ENCODE peak calls at places on chromosome 6, in five cellular contexts. One of them, this sample, is unnamed.

GRCh38 chr6:144834426-144835038 is 549.4 kb downstream of the UTRN start:
- DNase-seq in upper lobe of left lung: no peak
- DNase-seq in tibial nerve: no peak
- DNase-seq in ovary: no peak
- DNase-seq in heart left ventricle: no peak
- DNase-seq in this sample: no peak

GRCh38 chr6:109332748-109333147 is 49.5 kb downstream of the CD164 start:
- DNase-seq in heart left ventricle: no peak
- DNase-seq in ovary: no peak
- DNase-seq in tibial nerve: no peak
- DNase-seq in upper lobe of left lung: no peak
- DNase-seq in this sample: no peak

GRCh38 chr6:38802497-38802896 is 87.4 kb downstream of the DNAH8 start:
- DNase-seq in upper lobe of left lung: no peak
- DNase-seq in heart left ventricle: no peak
- DNase-seq in tibial nerve: no peak
- DNase-seq in ovary: no peak
- DNase-seq in this sample: no peak

GRCh38 chr6:167697316-167697715 is 129.4 kb upstream of the AFDN start:
- DNase-seq in heart left ventricle: no peak
- DNase-seq in upper lobe of left lung: no peak
- DNase-seq in tibial nerve: no peak
- DNase-seq in ovary: no peak
- DNase-seq in this sample: no peak

GRCh38 chr6:167824591-167825041 is 2.1 kb upstream of the AFDN start:
- DNase-seq in tibial nerve: no peak
- DNase-seq in heart left ventricle: no peak
- DNase-seq in ovary: no peak
- DNase-seq in upper lobe of left lung: no peak
- DNase-seq in this sample: no peak

GRCh38 chr6:33490198-33490597 is 35.8 kb downstream of the ZBTB9 start:
- DNase-seq in tibial nerve: no peak
- DNase-seq in heart left ventricle: no peak
- DNase-seq in ovary: no peak
- DNase-seq in upper lobe of left lung: no peak
- DNase-seq in this sample: no peak

GRCh38 chr6:64221776-64222175 is 586.2 kb downstream of the PHF3 start:
- DNase-seq in tibial nerve: no peak
- DNase-seq in ovary: no peak
- DNase-seq in upper lobe of left lung: no peak
- DNase-seq in heart left ventricle: no peak
- DNase-seq in this sample: no peak

GRCh38 chr6:170231496-170232185 is 59.2 kb downstream of the DLL1 start:
- DNase-seq in ovary: no peak
- DNase-seq in upper lobe of left lung: no peak
- DNase-seq in tibial nerve: no peak
- DNase-seq in heart left ventricle: no peak
- DNase-seq in this sample: no peak

GRCh38 chr6:151675746-151676459 is 131.6 kb upstream of the ESR1 start:
- DNase-seq in upper lobe of left lung: no peak
- DNase-seq in tibial nerve: no peak
- DNase-seq in heart left ventricle: no peak
- DNase-seq in ovary: no peak
- DNase-seq in this sample: peak; percentile 32

GRCh38 chr6:157597461-157598312 is 216.7 kb downstream of the ZDHHC14 start:
- DNase-seq in heart left ventricle: no peak
- DNase-seq in ovary: no peak
- DNase-seq in tibial nerve: peak; percentile 34
- DNase-seq in upper lobe of left lung: peak; percentile 49
- DNase-seq in this sample: peak; percentile 51

GRCh38 chr6:160795716-160796115 is 93.7 kb downstream of the PLG start:
- DNase-seq in heart left ventricle: no peak
- DNase-seq in upper lobe of left lung: no peak
- DNase-seq in ovary: no peak
- DNase-seq in tibial nerve: no peak
- DNase-seq in this sample: no peak

GRCh38 chr6:12851123-12851695 is 134.6 kb downstream of the PHACTR1 start:
- DNase-seq in heart left ventricle: no peak
- DNase-seq in tibial nerve: no peak
- DNase-seq in upper lobe of left lung: no peak
- DNase-seq in ovary: no peak
- DNase-seq in this sample: no peak

GRCh38 chr6:9647599-9647998 is 767.3 kb downstream of the TFAP2A start:
- DNase-seq in heart left ventricle: no peak
- DNase-seq in upper lobe of left lung: no peak
- DNase-seq in ovary: no peak
- DNase-seq in tibial nerve: no peak
- DNase-seq in this sample: no peak

GRCh38 chr6:135146160-135146920 is 34.8 kb upstream of the MYB start:
- DNase-seq in heart left ventricle: no peak
- DNase-seq in ovary: no peak
- DNase-seq in tibial nerve: no peak
- DNase-seq in upper lobe of left lung: no peak
- DNase-seq in this sample: no peak

GRCh38 chr6:116246089-116246488 is 7.8 kb downstream of the TSPYL4 start:
- DNase-seq in ovary: no peak
- DNase-seq in heart left ventricle: no peak
- DNase-seq in tibial nerve: no peak
- DNase-seq in upper lobe of left lung: no peak
- DNase-seq in this sample: no peak

GRCh38 chr6:166236586-166236985 is 68.9 kb upstream of the TBXT start:
- DNase-seq in tibial nerve: no peak
- DNase-seq in upper lobe of left lung: no peak
- DNase-seq in heart left ventricle: no peak
- DNase-seq in ovary: no peak
- DNase-seq in this sample: peak; percentile 25

GRCh38 chr6:104229057-104229456 is 630.7 kb downstream of the HACE1 start:
- DNase-seq in heart left ventricle: no peak
- DNase-seq in tibial nerve: no peak
- DNase-seq in upper lobe of left lung: no peak
- DNase-seq in ovary: no peak
- DNase-seq in this sample: no peak

GRCh38 chr6:63816979-63817436 is 181.4 kb downstream of the PHF3 start:
- DNase-seq in tibial nerve: no peak
- DNase-seq in heart left ventricle: no peak
- DNase-seq in ovary: no peak
- DNase-seq in upper lobe of left lung: no peak
- DNase-seq in this sample: no peak

GRCh38 chr6:52286798-52287432 is 2.4 kb upstream of the MCM3 start:
- DNase-seq in ovary: peak; percentile 68
- DNase-seq in tibial nerve: peak; percentile 85
- DNase-seq in upper lobe of left lung: no peak
- DNase-seq in heart left ventricle: peak; percentile 55
- DNase-seq in this sample: peak; percentile 71

GRCh38 chr6:18323935-18324707 is 59.8 kb upstream of the DEK start:
- DNase-seq in tibial nerve: peak; percentile 52
- DNase-seq in upper lobe of left lung: no peak
- DNase-seq in heart left ventricle: no peak
- DNase-seq in ovary: no peak
- DNase-seq in this sample: no peak

GRCh38 chr6:30344868-30345671 is at the start of gene RPP21:
- DNase-seq in tibial nerve: peak; percentile 76
- DNase-seq in heart left ventricle: peak; percentile 90
- DNase-seq in ovary: peak; percentile 84
- DNase-seq in upper lobe of left lung: peak; percentile 97
- DNase-seq in this sample: peak; percentile 80

GRCh38 chr6:138726066-138727060 is 47.2 kb upstream of the CCDC28A start:
- DNase-seq in upper lobe of left lung: no peak
- DNase-seq in ovary: no peak
- DNase-seq in heart left ventricle: no peak
- DNase-seq in tibial nerve: no peak
- DNase-seq in this sample: no peak

GRCh38 chr6:110341671-110342304 is 16.4 kb downstream of the METTL24 start:
- DNase-seq in upper lobe of left lung: no peak
- DNase-seq in heart left ventricle: no peak
- DNase-seq in tibial nerve: no peak
- DNase-seq in ovary: no peak
- DNase-seq in this sample: no peak

GRCh38 chr6:14282854-14283505 is 165.4 kb downstream of the CD83 start:
- DNase-seq in tibial nerve: no peak
- DNase-seq in ovary: no peak
- DNase-seq in upper lobe of left lung: no peak
- DNase-seq in heart left ventricle: no peak
- DNase-seq in this sample: no peak

GRCh38 chr6:152096863-152097496 is 289.5 kb downstream of the ESR1 start:
- DNase-seq in heart left ventricle: no peak
- DNase-seq in ovary: no peak
- DNase-seq in tibial nerve: no peak
- DNase-seq in upper lobe of left lung: no peak
- DNase-seq in this sample: no peak

GRCh38 chr6:161407581-161407980 is 133.7 kb upstream of the AGPAT4 start:
- DNase-seq in upper lobe of left lung: no peak
- DNase-seq in ovary: no peak
- DNase-seq in heart left ventricle: no peak
- DNase-seq in tibial nerve: no peak
- DNase-seq in this sample: peak; percentile 23

GRCh38 chr6:117916483-117916882 is 9.4 kb downstream of the SLC35F1 start:
- DNase-seq in heart left ventricle: no peak
- DNase-seq in ovary: no peak
- DNase-seq in tibial nerve: no peak
- DNase-seq in upper lobe of left lung: no peak
- DNase-seq in this sample: no peak

GRCh38 chr6:33856655-33857054 is 52.9 kb upstream of the MLN start:
- DNase-seq in ovary: no peak
- DNase-seq in tibial nerve: no peak
- DNase-seq in upper lobe of left lung: no peak
- DNase-seq in heart left ventricle: no peak
- DNase-seq in this sample: no peak

GRCh38 chr6:43188426-43188825 is 6.4 kb downstream of the CUL9 start:
- DNase-seq in tibial nerve: no peak
- DNase-seq in heart left ventricle: no peak
- DNase-seq in upper lobe of left lung: no peak
- DNase-seq in ovary: no peak
- DNase-seq in this sample: no peak

GRCh38 chr6:147648936-147649335 is 140.4 kb downstream of the SAMD5 start:
- DNase-seq in heart left ventricle: no peak
- DNase-seq in tibial nerve: no peak
- DNase-seq in upper lobe of left lung: no peak
- DNase-seq in ovary: no peak
- DNase-seq in this sample: no peak

DNA sequence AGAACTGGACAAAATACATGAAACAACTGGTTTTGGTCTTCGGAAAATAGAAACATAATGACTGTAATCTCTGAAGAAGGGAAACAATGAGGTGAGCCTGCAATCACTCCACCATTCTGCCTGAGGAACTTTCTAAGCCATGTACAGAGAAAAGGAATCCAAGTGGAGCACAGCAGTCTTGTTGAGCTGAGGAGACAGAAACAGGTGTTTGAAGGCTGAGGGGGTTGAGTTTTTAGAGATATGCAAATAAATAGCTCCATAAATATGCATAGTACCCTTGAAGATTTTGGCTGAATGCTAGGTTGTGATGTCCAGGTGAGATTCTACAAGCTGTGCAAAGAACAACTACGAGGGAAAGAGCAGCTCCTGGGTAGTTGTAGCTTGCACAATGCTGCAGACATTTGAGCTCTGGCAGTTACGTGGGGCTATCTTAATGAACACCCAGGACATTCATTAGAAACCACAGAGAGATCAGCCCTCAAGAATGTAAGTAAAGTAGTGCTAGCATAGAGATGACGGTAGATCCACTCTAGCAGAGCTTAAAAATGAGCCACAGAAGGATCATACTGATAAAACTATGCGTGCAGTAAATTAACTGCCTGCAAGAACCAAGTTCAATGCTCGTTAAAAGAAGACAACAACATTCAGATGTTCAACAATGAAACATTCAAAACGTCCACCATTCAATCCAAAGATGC is 24.3 kb downstream of the TUBB2B start:
- DNase-seq in tibial nerve: no peak
- DNase-seq in heart left ventricle: no peak
- DNase-seq in ovary: no peak
- DNase-seq in upper lobe of left lung: no peak
- DNase-seq in this sample: no peak
- TF ChIP-seq POLR2A in tibial nerve: no peak
- TF ChIP-seq POLR2A in heart left ventricle: no peak
- TF ChIP-seq POLR2A in ovary: no peak
- TF ChIP-seq POLR2A in upper lobe of left lung: no peak
- TF ChIP-seq POLR2A in this sample: no peak

GRCh38 chr6:16735014-16735413 is 26.2 kb downstream of the ATXN1 start:
- DNase-seq in ovary: no peak
- DNase-seq in upper lobe of left lung: no peak
- DNase-seq in heart left ventricle: no peak
- DNase-seq in tibial nerve: no peak
- DNase-seq in this sample: no peak

GRCh38 chr6:16736856-16737255 is 24.4 kb downstream of the ATXN1 start:
- DNase-seq in ovary: no peak
- DNase-seq in heart left ventricle: no peak
- DNase-seq in tibial nerve: no peak
- DNase-seq in upper lobe of left lung: no peak
- DNase-seq in this sample: no peak

GRCh38 chr6:16737926-16738325 is 23.3 kb downstream of the ATXN1 start:
- DNase-seq in ovary: no peak
- DNase-seq in heart left ventricle: no peak
- DNase-seq in upper lobe of left lung: no peak
- DNase-seq in tibial nerve: no peak
- DNase-seq in this sample: no peak

GRCh38 chr6:16739329-16739801 is 21.9 kb downstream of the ATXN1 start:
- DNase-seq in heart left ventricle: no peak
- DNase-seq in tibial nerve: no peak
- DNase-seq in ovary: no peak
- DNase-seq in upper lobe of left lung: no peak
- DNase-seq in this sample: no peak

DNA sequence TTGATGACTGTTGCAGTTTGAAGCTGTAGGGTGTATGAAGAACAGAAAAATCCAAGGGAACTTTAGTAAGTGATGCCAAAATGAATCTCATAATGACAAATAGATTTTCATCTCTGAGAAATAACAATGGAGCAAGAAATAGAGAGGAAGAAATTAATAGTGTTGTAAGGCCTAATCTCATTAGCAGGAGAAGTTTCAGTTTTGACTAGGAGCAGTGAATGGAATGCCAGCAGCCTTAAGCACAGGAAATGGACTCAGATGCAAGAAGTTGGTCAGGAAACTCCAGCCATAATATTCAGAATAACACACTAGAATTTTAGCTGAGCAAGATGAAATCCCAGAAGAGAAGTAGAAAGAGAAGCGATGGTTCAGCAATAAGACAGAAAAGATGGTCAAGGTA is 23.9 kb downstream of the ATXN1 start:
- DNase-seq in heart left ventricle: no peak
- DNase-seq in tibial nerve: no peak
- DNase-seq in upper lobe of left lung: no peak
- DNase-seq in ovary: no peak
- DNase-seq in this sample: no peak
- H3K4me1 ChIP-seq in heart left ventricle: peaks cover 68% of the 10 kb centered on the region
- H3K4me1 ChIP-seq in tibial nerve: no peaks in the 10 kb centered on the region
- H3K4me1 ChIP-seq in upper lobe of left lung: peaks cover 53% of the 10 kb centered on the region
- H3K4me1 ChIP-seq in ovary: peaks cover 3% of the 10 kb centered on the region
- H3K4me1 ChIP-seq in this sample: peaks cover 41% of the 10 kb centered on the region

GRCh38 chr6:47197672-47198640 is 111.7 kb downstream of the TNFRSF21 start:
- DNase-seq in tibial nerve: no peak
- DNase-seq in heart left ventricle: no peak
- DNase-seq in upper lobe of left lung: no peak
- DNase-seq in ovary: no peak
- DNase-seq in this sample: no peak
- H3K27ac ChIP-seq in tibial nerve: no peak overlapping the region
- H3K27ac ChIP-seq in heart left ventricle: no peak overlapping the region
- H3K27ac ChIP-seq in upper lobe of left lung: no peak overlapping the region
- H3K27ac ChIP-seq in ovary: no peak overlapping the region
- H3K27ac ChIP-seq in this sample: no peak overlapping the region

GRCh38 chr6:36210157-36210556 is 13.6 kb downstream of the BRPF3 start:
- DNase-seq in ovary: no peak
- DNase-seq in tibial nerve: no peak
- DNase-seq in upper lobe of left lung: peak; percentile 54
- DNase-seq in heart left ventricle: no peak
- DNase-seq in this sample: no peak
- TF ChIP-seq POLR2A in ovary: no peak
- TF ChIP-seq POLR2A in tibial nerve: no peak
- TF ChIP-seq POLR2A in upper lobe of left lung: no peak
- TF ChIP-seq POLR2A in heart left ventricle: no peak
- TF ChIP-seq POLR2A in this sample: no peak

This sample was measured in adrenal gland.